ENCODE peak calls at places on chromosomes 12 and 14, in ten cellular contexts. G is A172; R is activated naive CD4-positive, alpha-beta T cell; D is T-helper 9 cell; C is fibroblast of pulmonary artery; K is RWPE2; V is endothelial cell; O is NCI-H510A; L is dermis blood vessel endothelial cell; U is mucosa of descending colon. Z is an unnamed sample.

GRCh38 chr12:46763230-46763629 is 62.6 kb downstream of the SLC38A4 start:
- DNase-seq in G (no peak), R (no peak), D (no peak), C (no peak), K (no peak), V (no peak), O (no peak), L (no peak), U (no peak), Z (no peak)

GRCh38 chr12:58388261-58388660 is 446.9 kb downstream of the ATP23 start:
- DNase-seq in G (no peak), R (no peak), D (no peak), C (no peak), K (no peak), V (no peak), O (no peak), L (no peak), U (no peak), Z (no peak)

GRCh38 chr14:64760146-64760755 is 56.0 kb downstream of the PLEKHG3 start:
- DNase-seq in G (no peak), R (peak), D (peak), C (peak), K (peak), V (peak), O (no peak), L (peak), U (peak), Z (peak)

GRCh38 chr14:91361236-91361811 is 56.3 kb downstream of the CCDC88C start:
- DNase-seq in G (no peak), R (no peak), D (no peak), C (peak), K (peak), V (no peak), O (peak), L (no peak), U (peak), Z (no peak)

GRCh38 chr12:116179384-116179783 is 98.1 kb downstream of the MED13L start:
- DNase-seq in G (no peak), R (no peak), D (no peak), C (no peak), K (no peak), V (no peak), O (no peak), L (no peak), U (no peak), Z (no peak)

GRCh38 chr14:73168274-73168673 is 32.0 kb downstream of the PSEN1 start:
- DNase-seq in G (no peak), R (no peak), D (no peak), C (no peak), K (no peak), V (no peak), O (no peak), L (no peak), U (peak), Z (no peak)

GRCh38 chr12:33752854-33753253 is 269.4 kb upstream of the ALG10 start:
- DNase-seq in G (peak), R (no peak), D (no peak), C (no peak), K (no peak), V (no peak), O (no peak), L (no peak), U (no peak), Z (no peak)

GRCh38 chr12:61821381-61821780 is 438.8 kb upstream of the USP15 start:
- DNase-seq in G (peak), R (no peak), D (no peak), C (no peak), K (no peak), V (no peak), O (no peak), L (no peak), U (no peak), Z (no peak)

GRCh38 chr12:68445836-68446235 is 113.7 kb upstream of the MDM1 start:
- DNase-seq in G (no peak), R (no peak), D (no peak), C (no peak), K (no peak), V (no peak), O (no peak), L (no peak), U (no peak), Z (no peak)

GRCh38 chr12:109475993-109476806 is 900 bp downstream of the KCTD10 start:
- DNase-seq in G (no peak), R (no peak), D (no peak), C (no peak), K (no peak), V (no peak), O (no peak), L (peak), U (peak), Z (peak)

GRCh38 chr14:103899833-103900232 is 28.4 kb upstream of the TDRD9 start:
- DNase-seq in G (no peak), R (no peak), D (no peak), C (no peak), K (no peak), V (no peak), O (no peak), L (no peak), U (no peak), Z (no peak)

GRCh38 chr14:74516451-74517155 is 23.0 kb downstream of the ISCA2 start:
- DNase-seq in G (peak), R (no peak), D (no peak), C (peak), K (no peak), V (no peak), O (no peak), L (peak), U (no peak), Z (no peak)

Z was measured in retina.